ENCODE peak calls at places on chromosomes 1 and 21, in four cellular contexts. One of them, this sample, is unnamed.

GRCh38 chr1:94079991-94080388 is 41.0 kb downstream of the ABCA4 start:
- DNase-seq in nephron progenitor cell: no peak
- DNase-seq in Peyer's patch: no peak
- DNase-seq in cardiac fibroblast: no peak
- DNase-seq in this sample: no peak

GRCh38 chr1:199447906-199448305 is 579.6 kb upstream of the NR5A2 start:
- DNase-seq in nephron progenitor cell: no peak
- DNase-seq in Peyer's patch: no peak
- DNase-seq in cardiac fibroblast: no peak
- DNase-seq in this sample: no peak

GRCh38 chr1:231934797-231935196 is 308.2 kb downstream of the DISC1 start:
- DNase-seq in nephron progenitor cell: no peak
- DNase-seq in Peyer's patch: no peak
- DNase-seq in cardiac fibroblast: peak; percentile 79
- DNase-seq in this sample: no peak

GRCh38 chr1:26278303-26278702 is 1.6 kb upstream of the SH3BGRL3 start:
- DNase-seq in nephron progenitor cell: no peak
- DNase-seq in Peyer's patch: peak; percentile 83
- DNase-seq in cardiac fibroblast: peak; percentile 87
- DNase-seq in this sample: no peak

GRCh38 chr1:174815036-174815435 is 184.7 kb upstream of the CACYBP start:
- DNase-seq in nephron progenitor cell: no peak
- DNase-seq in Peyer's patch: no peak
- DNase-seq in cardiac fibroblast: peak; percentile 4
- DNase-seq in this sample: no peak

GRCh38 chr1:5819391-5820025 is 172.7 kb downstream of the NPHP4 start:
- DNase-seq in nephron progenitor cell: no peak
- DNase-seq in Peyer's patch: no peak
- DNase-seq in cardiac fibroblast: no peak
- DNase-seq in this sample: no peak

GRCh38 chr1:178407662-178408061 is 89.1 kb downstream of the CLEC20A start:
- DNase-seq in nephron progenitor cell: no peak
- DNase-seq in Peyer's patch: no peak
- DNase-seq in cardiac fibroblast: peak; percentile 16
- DNase-seq in this sample: no peak

GRCh38 chr1:59128239-59128736 is 168.6 kb upstream of the FGGY start:
- DNase-seq in nephron progenitor cell: no peak
- DNase-seq in Peyer's patch: no peak
- DNase-seq in cardiac fibroblast: peak; percentile 60
- DNase-seq in this sample: no peak

GRCh38 chr21:31354604-31355443 is 10.8 kb upstream of the TIAM1 start:
- DNase-seq in nephron progenitor cell: no peak
- DNase-seq in Peyer's patch: no peak
- DNase-seq in cardiac fibroblast: peak; percentile 57
- DNase-seq in this sample: no peak

GRCh38 chr1:202235003-202235660 is 41.5 kb downstream of the LGR6 start:
- DNase-seq in nephron progenitor cell: no peak
- DNase-seq in Peyer's patch: no peak
- DNase-seq in cardiac fibroblast: no peak
- DNase-seq in this sample: no peak

GRCh38 chr1:204059970-204060369 is 12.9 kb upstream of the SOX13 start:
- DNase-seq in nephron progenitor cell: no peak
- DNase-seq in Peyer's patch: no peak
- DNase-seq in cardiac fibroblast: no peak
- DNase-seq in this sample: no peak

GRCh38 chr1:114189398-114189797 is 35.7 kb upstream of the SYT6 start:
- DNase-seq in nephron progenitor cell: no peak
- DNase-seq in Peyer's patch: no peak
- DNase-seq in cardiac fibroblast: no peak
- DNase-seq in this sample: no peak

GRCh38 chr1:93829061-93829460 is 49.9 kb downstream of the DNTTIP2 start:
- DNase-seq in nephron progenitor cell: no peak
- DNase-seq in Peyer's patch: no peak
- DNase-seq in cardiac fibroblast: no peak
- DNase-seq in this sample: no peak

GRCh38 chr21:45401916-45402900 is 2.8 kb upstream of the COL18A1 start:
- DNase-seq in nephron progenitor cell: no peak
- DNase-seq in Peyer's patch: no peak
- DNase-seq in cardiac fibroblast: peak; percentile 78
- DNase-seq in this sample: no peak

GRCh38 chr1:32413507-32414185 is 19.4 kb upstream of the BSDC1 start:
- DNase-seq in nephron progenitor cell: peak; percentile 34
- DNase-seq in Peyer's patch: peak; percentile 91
- DNase-seq in cardiac fibroblast: peak; percentile 74
- DNase-seq in this sample: peak; percentile 56

GRCh38 chr1:201032408-201032807 is 8.9 kb upstream of the KIF21B start:
- DNase-seq in nephron progenitor cell: no peak
- DNase-seq in Peyer's patch: no peak
- DNase-seq in cardiac fibroblast: no peak
- DNase-seq in this sample: no peak

GRCh38 chr1:202274611-202275010 is 67.1 kb downstream of the UBE2T start:
- DNase-seq in nephron progenitor cell: no peak
- DNase-seq in Peyer's patch: peak; percentile 72
- DNase-seq in cardiac fibroblast: peak; percentile 62
- DNase-seq in this sample: no peak

GRCh38 chr1:173168941-173169340 is 38.2 kb downstream of the TNFSF4 start:
- DNase-seq in nephron progenitor cell: no peak
- DNase-seq in Peyer's patch: no peak
- DNase-seq in cardiac fibroblast: no peak
- DNase-seq in this sample: no peak

GRCh38 chr1:9807541-9807940 is 16.2 kb downstream of the CLSTN1 start:
- DNase-seq in nephron progenitor cell: no peak
- DNase-seq in Peyer's patch: no peak
- DNase-seq in cardiac fibroblast: no peak
- DNase-seq in this sample: no peak

GRCh38 chr1:193322218-193322617 is 135.8 kb upstream of the B3GALT2 start:
- DNase-seq in nephron progenitor cell: no peak
- DNase-seq in Peyer's patch: no peak
- DNase-seq in cardiac fibroblast: peak; percentile 85
- DNase-seq in this sample: no peak

GRCh38 chr1:181111559-181111958 is 23.1 kb downstream of the IER5 start:
- DNase-seq in nephron progenitor cell: no peak
- DNase-seq in Peyer's patch: no peak
- DNase-seq in cardiac fibroblast: no peak
- DNase-seq in this sample: no peak

GRCh38 chr1:20604678-20605077 is 15.8 kb downstream of the CDA start:
- DNase-seq in nephron progenitor cell: no peak
- DNase-seq in Peyer's patch: no peak
- DNase-seq in cardiac fibroblast: no peak
- DNase-seq in this sample: peak; percentile 54

GRCh38 chr1:1558591-1558990 is 16.1 kb downstream of the SSU72 start:
- DNase-seq in nephron progenitor cell: no peak
- DNase-seq in Peyer's patch: no peak
- DNase-seq in cardiac fibroblast: no peak
- DNase-seq in this sample: no peak

GRCh38 chr1:182890927-182891610 is 51.9 kb downstream of the DHX9 start:
- DNase-seq in nephron progenitor cell: no peak
- DNase-seq in Peyer's patch: no peak
- DNase-seq in cardiac fibroblast: no peak
- DNase-seq in this sample: no peak

GRCh38 chr1:218164930-218165686 is 120.0 kb upstream of the RRP15 start:
- DNase-seq in nephron progenitor cell: peak; percentile 51
- DNase-seq in Peyer's patch: peak; percentile 46
- DNase-seq in cardiac fibroblast: peak; percentile 1
- DNase-seq in this sample: no peak

GRCh38 chr21:34669149-34669879 is 520 bp downstream of the CLIC6 start:
- DNase-seq in nephron progenitor cell: peak; percentile 47
- DNase-seq in Peyer's patch: no peak
- DNase-seq in cardiac fibroblast: no peak
- DNase-seq in this sample: no peak

GRCh38 chr1:7366955-7367665 is 404.0 kb upstream of the VAMP3 start:
- DNase-seq in nephron progenitor cell: no peak
- DNase-seq in Peyer's patch: peak; percentile 56
- DNase-seq in cardiac fibroblast: no peak
- DNase-seq in this sample: no peak

GRCh38 chr1:216555653-216556052 is 132.4 kb upstream of the USH2A start:
- DNase-seq in nephron progenitor cell: no peak
- DNase-seq in Peyer's patch: no peak
- DNase-seq in cardiac fibroblast: no peak
- DNase-seq in this sample: no peak

GRCh38 chr21:31135536-31136184 is 97.4 kb upstream of the KRTAP19-8 start:
- DNase-seq in nephron progenitor cell: no peak
- DNase-seq in Peyer's patch: no peak
- DNase-seq in cardiac fibroblast: no peak
- DNase-seq in this sample: no peak

GRCh38 chr1:26848947-26849774 is 13.8 kb upstream of the SFN start:
- DNase-seq in nephron progenitor cell: no peak
- DNase-seq in Peyer's patch: peak; percentile 96
- DNase-seq in cardiac fibroblast: peak; percentile 71
- DNase-seq in this sample: no peak

GRCh38 chr1:167328762-167329483 is 108.2 kb downstream of the POU2F1 start:
- DNase-seq in nephron progenitor cell: peak; percentile 13
- DNase-seq in Peyer's patch: peak; percentile 60
- DNase-seq in cardiac fibroblast: no peak
- DNase-seq in this sample: no peak

GRCh38 chr1:90023691-90024090 is 28.8 kb downstream of the ZNF326 start:
- DNase-seq in nephron progenitor cell: no peak
- DNase-seq in Peyer's patch: no peak
- DNase-seq in cardiac fibroblast: no peak
- DNase-seq in this sample: no peak

GRCh38 chr1:41452704-41453350 is 31.7 kb downstream of the EDN2 start:
- DNase-seq in nephron progenitor cell: no peak
- DNase-seq in Peyer's patch: peak; percentile 72
- DNase-seq in cardiac fibroblast: no peak
- DNase-seq in this sample: no peak

GRCh38 chr1:41448831-41449230 is 35.7 kb downstream of the EDN2 start:
- DNase-seq in nephron progenitor cell: no peak
- DNase-seq in Peyer's patch: no peak
- DNase-seq in cardiac fibroblast: no peak
- DNase-seq in this sample: peak; percentile 24

GRCh38 chr1:41447995-41448770 is 36.3 kb downstream of the EDN2 start:
- DNase-seq in nephron progenitor cell: no peak
- DNase-seq in Peyer's patch: no peak
- DNase-seq in cardiac fibroblast: no peak
- DNase-seq in this sample: peak; percentile 16

GRCh38 chr1:41449326-41449921 is 35.1 kb downstream of the EDN2 start:
- DNase-seq in nephron progenitor cell: no peak
- DNase-seq in Peyer's patch: no peak
- DNase-seq in cardiac fibroblast: no peak
- DNase-seq in this sample: peak; percentile 18

GRCh38 chr1:41450747-41451285 is 33.7 kb downstream of the EDN2 start:
- DNase-seq in nephron progenitor cell: no peak
- DNase-seq in Peyer's patch: no peak
- DNase-seq in cardiac fibroblast: no peak
- DNase-seq in this sample: no peak
- TF ChIP-seq CTCF in nephron progenitor cell: no peak
- TF ChIP-seq CTCF in Peyer's patch: no peak
- TF ChIP-seq CTCF in cardiac fibroblast: no peak
- TF ChIP-seq CTCF in this sample: no peak

GRCh38 chr21:36087362-36088138 is 17.7 kb downstream of the CBR1 start:
- DNase-seq in nephron progenitor cell: no peak
- DNase-seq in Peyer's patch: no peak
- DNase-seq in cardiac fibroblast: no peak
- DNase-seq in this sample: no peak
- TF ChIP-seq CTCF in nephron progenitor cell: no peak
- TF ChIP-seq CTCF in Peyer's patch: no peak
- TF ChIP-seq CTCF in cardiac fibroblast: peak; percentile 10
- TF ChIP-seq CTCF in this sample: no peak

GRCh38 chr1:186326009-186326408 is 49.0 kb downstream of the TPR start:
- DNase-seq in nephron progenitor cell: no peak
- DNase-seq in Peyer's patch: no peak
- DNase-seq in cardiac fibroblast: no peak
- DNase-seq in this sample: no peak

GRCh38 chr1:186327331-186327730 is 47.7 kb downstream of the TPR start:
- DNase-seq in nephron progenitor cell: no peak
- DNase-seq in Peyer's patch: no peak
- DNase-seq in cardiac fibroblast: no peak
- DNase-seq in this sample: no peak

GRCh38 chr1:186325239-186325638 is 49.8 kb downstream of the TPR start:
- DNase-seq in nephron progenitor cell: no peak
- DNase-seq in Peyer's patch: no peak
- DNase-seq in cardiac fibroblast: peak; percentile 39
- DNase-seq in this sample: no peak

DNA sequence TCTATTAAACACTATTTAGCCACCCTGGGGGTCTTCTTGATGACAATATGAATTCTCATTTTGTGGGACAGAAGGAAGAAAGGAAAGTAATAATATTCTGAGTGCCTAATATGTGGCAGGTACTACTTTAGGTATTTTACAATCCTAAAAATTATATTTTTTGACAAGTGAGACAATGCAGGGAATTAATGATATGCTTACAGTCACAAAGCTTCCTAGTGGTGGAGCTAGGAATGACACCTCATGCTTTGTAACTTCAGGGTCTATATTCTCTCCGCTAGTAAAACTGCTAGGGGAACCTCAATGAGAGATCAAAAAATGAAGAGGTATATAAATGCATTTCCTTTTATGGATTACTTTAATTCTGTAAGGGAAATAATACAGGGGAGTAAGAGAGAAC is 44.3 kb downstream of the TPR start:
- DNase-seq in nephron progenitor cell: no peak
- DNase-seq in Peyer's patch: no peak
- DNase-seq in cardiac fibroblast: no peak
- DNase-seq in this sample: no peak
- TF ChIP-seq CTCF in nephron progenitor cell: peak; percentile 44
- TF ChIP-seq CTCF in Peyer's patch: no peak
- TF ChIP-seq CTCF in cardiac fibroblast: peak; percentile 50
- TF ChIP-seq CTCF in this sample: peak; percentile 69

GRCh38 chr1:228236744-228237143 is 28.9 kb downstream of the OBSCN start:
- DNase-seq in nephron progenitor cell: no peak
- DNase-seq in Peyer's patch: peak; percentile 78
- DNase-seq in cardiac fibroblast: peak; percentile 60
- DNase-seq in this sample: no peak
- TF ChIP-seq CTCF in nephron progenitor cell: peak; percentile 22
- TF ChIP-seq CTCF in Peyer's patch: no peak
- TF ChIP-seq CTCF in cardiac fibroblast: peak; percentile 65
- TF ChIP-seq CTCF in this sample: no peak

GRCh38 chr1:56436338-56436695 is 143.0 kb downstream of the PLPP3 start:
- DNase-seq in nephron progenitor cell: no peak
- DNase-seq in Peyer's patch: no peak
- DNase-seq in cardiac fibroblast: no peak
- DNase-seq in this sample: no peak

GRCh38 chr1:56435434-56436337 is 143.7 kb downstream of the PLPP3 start:
- DNase-seq in nephron progenitor cell: no peak
- DNase-seq in Peyer's patch: no peak
- DNase-seq in cardiac fibroblast: no peak
- DNase-seq in this sample: no peak

GRCh38 chr1:56433056-56433577 is 146.2 kb downstream of the PLPP3 start:
- DNase-seq in nephron progenitor cell: no peak
- DNase-seq in Peyer's patch: peak; percentile 69
- DNase-seq in cardiac fibroblast: no peak
- DNase-seq in this sample: no peak

GRCh38 chr1:56434025-56434424 is 145.3 kb downstream of the PLPP3 start:
- DNase-seq in nephron progenitor cell: no peak
- DNase-seq in Peyer's patch: no peak
- DNase-seq in cardiac fibroblast: no peak
- DNase-seq in this sample: no peak

GRCh38 chr1:56434659-56435202 is 144.6 kb downstream of the PLPP3 start:
- DNase-seq in nephron progenitor cell: no peak
- DNase-seq in Peyer's patch: no peak
- DNase-seq in cardiac fibroblast: no peak
- DNase-seq in this sample: no peak
- TF ChIP-seq CTCF in nephron progenitor cell: peak; percentile 8
- TF ChIP-seq CTCF in Peyer's patch: peak; percentile 25
- TF ChIP-seq CTCF in cardiac fibroblast: no peak
- TF ChIP-seq CTCF in this sample: peak; percentile 16